ENCODE peak calls at places on chromosomes 7 and 10, in eight cellular contexts. One of them, this sample, is unnamed.

GRCh38 chr7:20744913-20745587 is 41.6 kb downstream of the SP8 start:
- DNase-seq in kidney epithelial cell: no peak
- DNase-seq in CD8-positive, alpha-beta T cell: no peak
- DNase-seq in spleen: no peak
- DNase-seq in AG09319: no peak
- DNase-seq in AG09309: no peak
- DNase-seq in A549: peak
- DNase-seq in fibroblast of lung: peak
- DNase-seq in this sample: no peak

GRCh38 chr7:151472644-151473380 is 32.9 kb upstream of the CRYGN start:
- DNase-seq in AG09309: no peak
- DNase-seq in kidney epithelial cell: no peak
- DNase-seq in CD8-positive, alpha-beta T cell: no peak
- DNase-seq in AG09319: no peak
- DNase-seq in A549: no peak
- DNase-seq in spleen: no peak
- DNase-seq in fibroblast of lung: peak
- DNase-seq in this sample: peak

GRCh38 chr10:77737608-77738007 is 100.0 kb upstream of the KCNMA1 start:
- DNase-seq in CD8-positive, alpha-beta T cell: no peak
- DNase-seq in kidney epithelial cell: peak
- DNase-seq in AG09309: peak
- DNase-seq in fibroblast of lung: peak
- DNase-seq in AG09319: no peak
- DNase-seq in spleen: no peak
- DNase-seq in A549: peak
- DNase-seq in this sample: peak

GRCh38 chr7:80941206-80941758 is 22.4 kb upstream of the SEMA3C start:
- DNase-seq in AG09319: peak
- DNase-seq in A549: peak
- DNase-seq in fibroblast of lung: peak
- DNase-seq in CD8-positive, alpha-beta T cell: no peak
- DNase-seq in AG09309: peak
- DNase-seq in spleen: no peak
- DNase-seq in kidney epithelial cell: peak
- DNase-seq in this sample: peak

GRCh38 chr10:47104101-47104707 is 193.0 kb downstream of the PTPN20 start:
- DNase-seq in CD8-positive, alpha-beta T cell: no peak
- DNase-seq in fibroblast of lung: no peak
- DNase-seq in kidney epithelial cell: no peak
- DNase-seq in AG09309: no peak
- DNase-seq in AG09319: no peak
- DNase-seq in A549: no peak
- DNase-seq in spleen: no peak
- DNase-seq in this sample: no peak

GRCh38 chr10:110632591-110633215 is 11.4 kb upstream of the RBM20 start:
- DNase-seq in kidney epithelial cell: no peak
- DNase-seq in A549: no peak
- DNase-seq in spleen: no peak
- DNase-seq in AG09319: no peak
- DNase-seq in fibroblast of lung: no peak
- DNase-seq in CD8-positive, alpha-beta T cell: no peak
- DNase-seq in AG09309: no peak
- DNase-seq in this sample: no peak

GRCh38 chr7:116128139-116128538 is 82.2 kb upstream of the TES start:
- DNase-seq in spleen: no peak
- DNase-seq in A549: no peak
- DNase-seq in kidney epithelial cell: no peak
- DNase-seq in AG09319: no peak
- DNase-seq in AG09309: no peak
- DNase-seq in CD8-positive, alpha-beta T cell: no peak
- DNase-seq in fibroblast of lung: no peak
- DNase-seq in this sample: no peak

GRCh38 chr7:138979988-138980574 is 1.1 kb downstream of the KIAA1549 start:
- DNase-seq in spleen: no peak
- DNase-seq in AG09319: no peak
- DNase-seq in A549: no peak
- DNase-seq in kidney epithelial cell: no peak
- DNase-seq in fibroblast of lung: peak
- DNase-seq in CD8-positive, alpha-beta T cell: no peak
- DNase-seq in AG09309: no peak
- DNase-seq in this sample: no peak

GRCh38 chr10:4136121-4136520 is 351.1 kb upstream of the KLF6 start:
- DNase-seq in spleen: no peak
- DNase-seq in fibroblast of lung: peak
- DNase-seq in A549: no peak
- DNase-seq in AG09319: no peak
- DNase-seq in AG09309: no peak
- DNase-seq in kidney epithelial cell: no peak
- DNase-seq in CD8-positive, alpha-beta T cell: no peak
- DNase-seq in this sample: no peak

GRCh38 chr10:69065406-69066361 is 22.2 kb upstream of the SRGN start:
- DNase-seq in AG09309: no peak
- DNase-seq in CD8-positive, alpha-beta T cell: no peak
- DNase-seq in A549: peak
- DNase-seq in spleen: no peak
- DNase-seq in kidney epithelial cell: no peak
- DNase-seq in AG09319: no peak
- DNase-seq in fibroblast of lung: peak
- DNase-seq in this sample: peak

GRCh38 chr7:7157887-7158271 is 24.5 kb upstream of the C1GALT1 start:
- DNase-seq in A549: no peak
- DNase-seq in spleen: no peak
- DNase-seq in CD8-positive, alpha-beta T cell: no peak
- DNase-seq in AG09309: no peak
- DNase-seq in AG09319: no peak
- DNase-seq in kidney epithelial cell: peak
- DNase-seq in fibroblast of lung: peak
- DNase-seq in this sample: peak

GRCh38 chr10:97713351-97713827 is at the start of gene MARVELD1:
- DNase-seq in spleen: no peak
- DNase-seq in kidney epithelial cell: no peak
- DNase-seq in fibroblast of lung: peak
- DNase-seq in AG09309: no peak
- DNase-seq in A549: peak
- DNase-seq in AG09319: peak
- DNase-seq in CD8-positive, alpha-beta T cell: no peak
- DNase-seq in this sample: peak

GRCh38 chr7:26861050-26861449 is 3.3 kb downstream of the SKAP2 start:
- DNase-seq in A549: no peak
- DNase-seq in AG09309: no peak
- DNase-seq in spleen: no peak
- DNase-seq in CD8-positive, alpha-beta T cell: no peak
- DNase-seq in fibroblast of lung: no peak
- DNase-seq in kidney epithelial cell: no peak
- DNase-seq in AG09319: no peak
- DNase-seq in this sample: no peak

GRCh38 chr7:2833087-2833910 is 10.8 kb downstream of the GNA12 start:
- DNase-seq in AG09309: no peak
- DNase-seq in CD8-positive, alpha-beta T cell: no peak
- DNase-seq in fibroblast of lung: no peak
- DNase-seq in A549: no peak
- DNase-seq in AG09319: no peak
- DNase-seq in kidney epithelial cell: no peak
- DNase-seq in spleen: no peak
- DNase-seq in this sample: no peak

GRCh38 chr10:7000063-7000462 is 410.8 kb downstream of the SFMBT2 start:
- DNase-seq in A549: no peak
- DNase-seq in CD8-positive, alpha-beta T cell: no peak
- DNase-seq in fibroblast of lung: peak
- DNase-seq in kidney epithelial cell: no peak
- DNase-seq in AG09309: no peak
- DNase-seq in spleen: no peak
- DNase-seq in AG09319: no peak
- DNase-seq in this sample: no peak

GRCh38 chr7:39595102-39595620 is 28.2 kb upstream of the RALA start:
- DNase-seq in spleen: no peak
- DNase-seq in AG09309: no peak
- DNase-seq in CD8-positive, alpha-beta T cell: no peak
- DNase-seq in kidney epithelial cell: no peak
- DNase-seq in AG09319: no peak
- DNase-seq in A549: no peak
- DNase-seq in fibroblast of lung: peak
- DNase-seq in this sample: peak

GRCh38 chr7:39589323-39590111 is 23.3 kb downstream of the YAE1 start:
- DNase-seq in A549: peak
- DNase-seq in kidney epithelial cell: peak
- DNase-seq in CD8-positive, alpha-beta T cell: no peak
- DNase-seq in fibroblast of lung: peak
- DNase-seq in AG09319: peak
- DNase-seq in AG09309: peak
- DNase-seq in spleen: no peak
- DNase-seq in this sample: peak

GRCh38 chr7:39587393-39587792 is 21.2 kb downstream of the YAE1 start:
- DNase-seq in AG09309: no peak
- DNase-seq in CD8-positive, alpha-beta T cell: no peak
- DNase-seq in fibroblast of lung: peak
- DNase-seq in spleen: no peak
- DNase-seq in kidney epithelial cell: no peak
- DNase-seq in A549: no peak
- DNase-seq in AG09319: no peak
- DNase-seq in this sample: peak

GRCh38 chr7:39588401-39588800 is 22.2 kb downstream of the YAE1 start:
- DNase-seq in AG09309: no peak
- DNase-seq in CD8-positive, alpha-beta T cell: no peak
- DNase-seq in A549: no peak
- DNase-seq in spleen: no peak
- DNase-seq in kidney epithelial cell: no peak
- DNase-seq in fibroblast of lung: no peak
- DNase-seq in AG09319: no peak
- DNase-seq in this sample: no peak

GRCh38 chr7:39592586-39592985 is 26.4 kb downstream of the YAE1 start:
- DNase-seq in AG09319: no peak
- DNase-seq in spleen: no peak
- DNase-seq in AG09309: no peak
- DNase-seq in kidney epithelial cell: peak
- DNase-seq in CD8-positive, alpha-beta T cell: no peak
- DNase-seq in A549: no peak
- DNase-seq in fibroblast of lung: peak
- DNase-seq in this sample: no peak
- TF ChIP-seq CTCF in AG09319: no peak
- TF ChIP-seq CTCF in spleen: no peak
- TF ChIP-seq CTCF in AG09309: no peak
- TF ChIP-seq CTCF in kidney epithelial cell: no peak
- TF ChIP-seq CTCF in CD8-positive, alpha-beta T cell: no peak
- TF ChIP-seq CTCF in A549: no peak
- TF ChIP-seq CTCF in fibroblast of lung: no peak
- TF ChIP-seq CTCF in this sample: no peak

DNA sequence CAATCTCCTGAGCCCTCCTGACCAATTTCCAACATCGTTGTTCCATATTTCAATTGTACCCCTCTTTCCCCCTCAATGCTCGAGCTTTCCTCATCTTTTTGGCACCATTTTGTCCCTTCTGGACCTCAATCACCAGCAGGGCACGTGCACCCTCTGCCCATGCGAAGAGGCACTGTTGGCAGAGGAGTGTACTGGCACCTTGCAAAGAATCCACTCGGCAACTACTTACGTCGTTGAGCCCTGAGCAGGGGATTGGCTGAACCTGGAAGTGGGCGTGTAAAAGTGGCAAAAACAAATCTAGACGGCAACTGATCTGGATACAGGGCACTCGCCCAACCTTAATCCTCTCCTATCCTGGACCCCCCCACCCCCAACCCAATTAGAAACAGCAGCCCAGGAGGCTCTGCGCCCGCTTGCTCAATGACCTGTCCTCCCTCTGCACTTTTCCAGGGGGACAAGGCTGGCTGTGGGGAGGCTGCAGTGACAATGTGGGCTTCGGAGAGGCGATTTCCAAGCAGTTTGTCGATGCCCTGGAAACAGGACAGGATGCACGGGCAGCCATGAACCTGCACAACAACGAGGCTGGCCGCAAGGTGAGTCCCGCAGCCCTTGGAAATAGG is 18.8 kb downstream of the WNT8B start:
- DNase-seq in AG09319: peak
- DNase-seq in A549: peak
- DNase-seq in spleen: peak
- DNase-seq in fibroblast of lung: peak
- DNase-seq in kidney epithelial cell: peak
- DNase-seq in CD8-positive, alpha-beta T cell: peak
- DNase-seq in AG09309: peak
- DNase-seq in this sample: peak
- TF ChIP-seq CTCF in AG09319: no peak
- TF ChIP-seq CTCF in A549: no peak
- TF ChIP-seq CTCF in spleen: peak
- TF ChIP-seq CTCF in fibroblast of lung: no peak
- TF ChIP-seq CTCF in kidney epithelial cell: no peak
- TF ChIP-seq CTCF in CD8-positive, alpha-beta T cell: no peak
- TF ChIP-seq CTCF in AG09309: no peak
- TF ChIP-seq CTCF in this sample: no peak

DNA sequence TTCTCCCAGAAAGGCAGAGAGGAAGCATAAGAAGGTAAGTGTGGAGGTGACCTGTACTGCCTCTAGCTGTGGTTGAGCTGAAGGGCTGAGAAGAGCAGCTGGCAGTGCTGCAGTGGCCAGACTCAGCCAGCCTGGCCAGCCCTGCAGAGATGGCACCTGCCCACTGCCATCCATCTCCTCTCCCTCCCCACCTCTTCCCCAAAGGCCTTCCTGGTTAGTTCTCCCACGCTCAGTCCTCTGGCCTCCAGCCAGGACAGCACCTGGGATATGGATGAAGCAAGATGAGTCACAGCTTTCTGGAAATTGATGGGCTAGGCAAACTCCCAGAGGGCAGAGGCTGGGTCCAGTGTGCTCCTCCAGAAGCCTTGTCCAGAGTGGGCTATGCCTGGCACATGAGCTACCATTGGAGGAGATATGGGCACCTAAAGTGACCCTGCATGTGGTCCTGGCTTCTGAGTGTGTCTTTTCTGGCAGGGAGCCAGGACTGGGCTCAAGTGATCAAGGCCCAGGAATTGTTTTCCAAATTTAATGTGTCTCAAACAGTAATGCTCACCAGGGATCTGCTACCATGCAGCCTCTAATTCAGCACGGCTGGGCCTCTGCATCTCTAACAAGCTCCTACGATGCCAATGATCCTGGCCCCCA is 81.0 kb upstream of the CACUL1 start:
- DNase-seq in AG09309: no peak
- DNase-seq in spleen: no peak
- DNase-seq in kidney epithelial cell: peak
- DNase-seq in AG09319: no peak
- DNase-seq in CD8-positive, alpha-beta T cell: no peak
- DNase-seq in fibroblast of lung: peak
- DNase-seq in A549: peak
- DNase-seq in this sample: no peak
- TF ChIP-seq CTCF in AG09309: no peak
- TF ChIP-seq CTCF in spleen: no peak
- TF ChIP-seq CTCF in kidney epithelial cell: peak
- TF ChIP-seq CTCF in AG09319: no peak
- TF ChIP-seq CTCF in CD8-positive, alpha-beta T cell: no peak
- TF ChIP-seq CTCF in fibroblast of lung: no peak
- TF ChIP-seq CTCF in A549: no peak
- TF ChIP-seq CTCF in this sample: no peak

DNA sequence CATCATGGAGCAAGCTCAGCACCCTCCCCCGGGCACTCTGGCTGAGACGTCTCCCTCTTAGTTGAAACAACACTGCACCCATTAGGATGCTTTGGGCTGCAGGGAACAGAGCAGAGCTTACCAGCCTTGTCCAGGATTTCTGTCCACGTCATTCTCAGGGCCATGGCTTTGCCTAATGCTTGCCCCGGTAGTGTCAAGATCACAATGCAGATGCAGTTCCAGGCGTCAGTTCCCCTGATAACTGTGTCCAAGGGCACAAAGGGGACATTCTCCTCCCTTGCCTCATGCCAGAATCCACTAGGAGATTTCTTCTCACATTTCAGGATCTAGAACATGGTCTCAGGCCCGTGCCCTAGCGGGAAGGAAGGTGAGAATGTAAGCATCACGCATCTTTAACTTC is 17.2 kb upstream of the GRB10 start:
- DNase-seq in AG09319: no peak
- DNase-seq in spleen: no peak
- DNase-seq in AG09309: no peak
- DNase-seq in kidney epithelial cell: no peak
- DNase-seq in fibroblast of lung: no peak
- DNase-seq in A549: no peak
- DNase-seq in CD8-positive, alpha-beta T cell: no peak
- DNase-seq in this sample: no peak
- TF ChIP-seq CTCF in AG09319: no peak
- TF ChIP-seq CTCF in spleen: no peak
- TF ChIP-seq CTCF in AG09309: no peak
- TF ChIP-seq CTCF in kidney epithelial cell: no peak
- TF ChIP-seq CTCF in fibroblast of lung: no peak
- TF ChIP-seq CTCF in A549: no peak
- TF ChIP-seq CTCF in CD8-positive, alpha-beta T cell: no peak
- TF ChIP-seq CTCF in this sample: no peak